ENCODE peak calls at places on chromosomes 5 and 9, in four cellular contexts. G is GM23338, F is DND-41, O is mammary epithelial cell. J is an unnamed sample.
A peak's percentile ranks its signal among the peaks of the same experiment; 100 is the strongest.

GRCh38 chr9:114364528-114365041 is 23.2 kb downstream of the AKNA start:
- DNase-seq in G (no peak), F (no peak), O (peak; percentile 60), J (no peak)

GRCh38 chr5:177351392-177352329 is at the start of gene LMAN2:
- DNase-seq in G (peak; percentile 98), F (peak; percentile 96), O (peak; percentile 97), J (peak; percentile 90)

GRCh38 chr9:134591573-134591981 is 50.0 kb upstream of the COL5A1 start:
- DNase-seq in G (no peak), F (no peak), O (no peak), J (peak; percentile 44)

GRCh38 chr9:136152543-136152866 is 33.8 kb upstream of the TMEM250 start:
- DNase-seq in G (no peak), F (no peak), O (no peak), J (no peak)

GRCh38 chr9:132547052-132547431 is 35.4 kb upstream of the BARHL1 start:
- DNase-seq in G (no peak), F (no peak), O (no peak), J (no peak)

GRCh38 chr9:133262226-133262625 is 12.8 kb downstream of the ABO start:
- DNase-seq in G (no peak), F (no peak), O (no peak), J (no peak)

GRCh38 chr9:105994970-105995369 is 300.6 kb downstream of the TMEM38B start:
- DNase-seq in G (no peak), F (no peak), O (peak; percentile 66), J (no peak)

GRCh38 chr5:81214848-81215247 is 18.3 kb upstream of the CKMT2 start:
- DNase-seq in G (no peak), F (no peak), O (no peak), J (no peak)

GRCh38 chr9:136576269-136576626 is 30.4 kb upstream of the NOTCH1 start:
- DNase-seq in G (no peak), F (no peak), O (peak; percentile 81), J (no peak)

GRCh38 chr5:116004248-116004647 is 28.0 kb upstream of the ARL14EPL start:
- DNase-seq in G (no peak), F (no peak), O (no peak), J (no peak)
- TF ChIP-seq EZH2 in G (no peak), F (no peak), O (no peak), J (no peak)

DNA sequence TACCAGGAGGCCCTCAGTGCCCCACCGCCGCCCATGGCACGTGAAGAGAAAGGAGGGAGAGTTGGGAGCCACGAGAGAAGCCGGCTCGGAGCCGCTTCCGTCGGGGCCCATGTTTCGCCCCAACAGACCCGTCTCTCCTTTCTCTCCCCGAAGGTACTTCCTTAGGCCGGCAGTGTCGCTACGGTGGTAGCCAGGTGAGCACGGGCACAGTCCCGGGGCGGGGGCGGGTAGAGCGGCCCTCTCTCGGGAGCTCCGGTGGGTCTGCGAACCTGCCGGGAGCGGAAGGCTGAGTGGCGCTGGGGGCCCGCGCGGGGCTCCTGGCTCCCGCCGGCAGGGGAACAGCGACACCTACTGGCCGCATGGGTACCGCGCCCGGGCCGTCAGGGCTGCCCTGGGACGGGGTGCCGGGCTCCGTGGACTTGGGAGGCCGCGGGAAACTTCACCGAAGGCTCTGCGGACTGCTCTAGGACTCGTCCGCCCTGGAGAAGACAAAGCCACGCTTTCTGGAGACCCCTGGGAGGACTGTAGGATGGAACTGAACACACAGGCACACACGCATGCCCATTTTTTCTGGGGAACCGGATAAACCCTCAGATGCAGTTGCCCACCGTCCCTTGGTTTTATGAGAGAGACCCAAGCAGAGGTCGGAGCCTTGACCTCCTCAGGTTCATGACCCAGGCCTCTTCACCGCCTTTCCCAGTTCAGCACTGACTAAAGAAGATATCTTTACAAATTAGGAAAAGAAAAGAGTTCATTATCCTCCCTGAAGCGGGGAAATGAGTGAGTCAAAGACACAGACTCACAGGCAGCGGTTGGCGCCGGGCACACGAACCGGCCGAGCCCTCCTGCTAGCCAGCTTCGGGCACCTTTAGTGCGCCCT is 202.5 kb downstream of the MEF2C start:
- DNase-seq in G (peak; percentile 84), F (peak; percentile 55), O (peak; percentile 35), J (no peak)
- TF ChIP-seq EZH2 in G (peak; percentile 75), F (no peak), O (peak; percentile 88), J (no peak)

GRCh38 chr5:6527749-6528455 is 79.2 kb downstream of the UBE2QL1 start:
- DNase-seq in G (no peak), F (no peak), O (no peak), J (no peak)
- TF ChIP-seq EZH2 in G (no peak), F (no peak), O (no peak), J (no peak)

GRCh38 chr5:1443145-1443543 is 2.1 kb downstream of the SLC6A3 start:
- DNase-seq in G (no peak), F (no peak), O (no peak), J (no peak)

GRCh38 chr5:1443991-1444360 is 1.3 kb downstream of the SLC6A3 start:
- DNase-seq in G (no peak), F (no peak), O (no peak), J (no peak)

GRCh38 chr5:1445895-1446601 is 808 bp upstream of the SLC6A3 start:
- DNase-seq in G (peak; percentile 65), F (no peak), O (no peak), J (no peak)

GRCh38 chr5:1445313-1445894 is at the start of gene SLC6A3:
- DNase-seq in G (peak; percentile 93), F (no peak), O (no peak), J (no peak)

DNA sequence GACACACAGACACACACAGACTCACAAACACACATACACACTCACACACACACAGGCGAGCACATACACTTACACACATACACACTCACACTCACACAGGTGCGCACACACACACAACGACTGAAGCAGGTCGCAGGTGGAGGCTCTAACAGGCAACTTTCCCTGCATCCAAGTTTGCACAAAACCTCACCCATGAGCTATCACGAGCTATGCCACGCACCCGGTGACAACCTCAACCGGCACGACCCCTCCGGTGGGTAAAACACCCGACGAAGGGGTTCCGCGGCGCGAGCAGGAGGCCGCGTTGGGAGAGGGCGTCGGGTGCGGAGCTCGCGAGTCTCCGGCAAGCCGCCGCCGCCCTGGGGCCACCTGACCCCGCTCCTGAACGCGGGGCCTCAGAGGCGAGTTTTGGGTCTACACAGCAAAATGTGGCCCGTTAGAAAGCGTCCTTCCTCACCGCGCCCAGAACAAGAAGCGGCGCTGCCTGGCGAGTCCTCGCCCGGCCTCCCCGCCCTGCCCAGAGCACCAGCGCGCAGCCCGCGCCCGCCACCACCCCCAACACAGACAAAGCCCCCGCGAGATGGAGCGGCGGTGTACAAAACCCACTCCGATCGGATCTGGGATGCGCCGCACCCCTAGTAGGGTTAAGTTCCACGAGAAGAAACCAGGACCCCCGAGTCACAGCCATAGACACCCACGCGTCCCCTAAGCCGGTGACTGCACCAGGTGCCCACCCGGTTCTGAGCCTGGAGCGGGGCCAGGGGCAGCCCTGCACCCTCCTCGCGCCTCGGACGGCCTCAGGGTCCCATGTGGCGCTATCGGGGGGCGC is 665 bp downstream of the SLC6A3 start:
- DNase-seq in G (peak; percentile 58), F (no peak), O (no peak), J (no peak)
- TF ChIP-seq EZH2 in G (peak; percentile 74), F (no peak), O (peak; percentile 93), J (no peak)

GRCh38 chr9:27703591-27703990 is 130.3 kb upstream of the C9orf72 start:
- DNase-seq in G (no peak), F (no peak), O (no peak), J (no peak)

GRCh38 chr9:27701029-27701428 is 127.7 kb upstream of the C9orf72 start:
- DNase-seq in G (no peak), F (no peak), O (no peak), J (no peak)

GRCh38 chr9:27701664-27702063 is 128.4 kb upstream of the C9orf72 start:
- DNase-seq in G (no peak), F (no peak), O (no peak), J (peak; percentile 32)
- TF ChIP-seq EZH2 in G (no peak), F (no peak), O (no peak), J (no peak)

DNA sequence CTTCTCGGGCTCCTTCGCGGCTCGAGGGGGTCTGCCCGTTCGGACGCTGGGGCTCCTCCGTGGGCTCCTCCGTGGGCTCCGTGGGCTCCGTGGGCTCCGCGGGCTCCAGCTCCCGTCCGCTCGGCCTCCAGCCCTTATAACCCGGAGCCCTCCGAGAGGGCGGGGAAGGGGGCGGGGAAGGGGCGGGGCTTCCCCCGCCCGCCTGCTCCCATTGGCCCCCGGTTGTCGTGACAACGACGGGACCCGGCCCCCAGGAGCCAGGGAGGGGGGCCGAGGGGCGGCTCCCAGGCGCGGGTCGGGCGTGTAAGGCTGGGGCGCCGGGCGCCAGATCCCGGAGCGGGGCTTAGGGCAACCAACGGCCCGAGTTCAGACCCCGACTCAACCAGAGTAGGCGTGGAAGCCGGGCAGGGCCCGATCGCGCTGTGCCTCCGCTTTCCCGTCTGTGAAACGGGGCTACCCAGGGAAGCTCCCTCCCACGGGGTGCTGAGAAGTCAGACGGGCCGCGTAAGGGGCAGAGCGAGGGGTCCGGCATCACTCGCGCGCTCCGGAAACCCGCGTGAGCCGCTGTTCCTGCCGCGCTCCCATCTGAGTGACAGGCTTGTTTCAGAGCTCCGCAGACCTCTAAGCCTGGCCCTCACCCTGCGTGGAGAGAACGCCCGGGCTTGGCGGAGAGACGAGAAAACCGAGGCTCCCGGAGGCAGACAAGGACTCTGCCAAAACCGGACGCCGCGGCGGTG is at the start of gene GFPT2:
- DNase-seq in G (peak; percentile 94), F (no peak), O (peak; percentile 30), J (no peak)
- TF ChIP-seq EZH2 in G (no peak), F (no peak), O (peak; percentile 49), J (no peak)

DNA sequence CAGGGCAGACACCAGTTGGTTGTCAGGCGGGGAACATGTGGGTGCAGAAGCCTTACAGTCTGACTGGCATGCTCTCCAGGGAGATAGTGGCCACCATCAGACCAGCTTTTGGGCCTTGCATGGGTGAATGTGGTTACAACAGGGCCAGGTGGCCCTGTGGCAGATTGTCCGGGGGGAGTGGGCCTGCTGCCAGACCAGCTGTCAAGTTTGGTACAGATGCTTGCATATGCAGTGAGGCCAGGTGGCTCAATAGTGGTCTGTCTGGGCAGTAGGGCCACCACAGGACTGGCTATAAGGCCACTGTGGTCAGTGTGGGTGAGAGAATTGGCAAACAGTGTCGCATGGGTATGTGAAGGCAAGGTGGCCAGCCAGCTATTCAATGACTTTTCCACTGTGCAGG is 148.7 kb downstream of the FAM174A start:
- DNase-seq in G (no peak), F (no peak), O (no peak), J (no peak)
- TF ChIP-seq EZH2 in G (no peak), F (no peak), O (no peak), J (no peak)